ENCODE peak calls at places on chromosomes 1 and 21, in five cellular contexts. E is mesendoderm, A is H9, I is IMR-90, H is neuronal stem cell. Y is an unnamed sample.

GRCh38 chr1:53585116-53585515 is 125.9 kb downstream of the DMRTB1 start:
- DNase-seq in E (no peak), A (peak), I (peak), H (no peak), Y (no peak)

GRCh38 chr1:87586501-87586900 is 257.8 kb downstream of the LMO4 start:
- DNase-seq in E (no peak), A (no peak), I (no peak), H (no peak), Y (no peak)

GRCh38 chr1:214317300-214317699 is 36.3 kb downstream of the SMYD2 start:
- DNase-seq in E (peak), A (peak), I (no peak), H (no peak), Y (no peak)

GRCh38 chr1:34870395-34870794 is 10.8 kb upstream of the SMIM12 start:
- DNase-seq in E (no peak), A (no peak), I (no peak), H (no peak), Y (no peak)

GRCh38 chr1:18991585-18991984 is 35.1 kb upstream of the IFFO2 start:
- DNase-seq in E (no peak), A (no peak), I (no peak), H (no peak), Y (no peak)

GRCh38 chr1:230794431-230794830 is 47.2 kb downstream of the CAPN9 start:
- DNase-seq in E (no peak), A (no peak), I (no peak), H (no peak), Y (no peak)

GRCh38 chr21:45450741-45451740 is 46.1 kb downstream of the COL18A1 start:
- DNase-seq in E (no peak), A (no peak), I (no peak), H (no peak), Y (no peak)

GRCh38 chr1:154552036-154552435 is 6.4 kb downstream of the UBE2Q1 start:
- DNase-seq in E (no peak), A (no peak), I (no peak), H (no peak), Y (no peak)

GRCh38 chr1:66350001-66350547 is 183.9 kb upstream of the SGIP1 start:
- DNase-seq in E (peak), A (no peak), I (peak), H (no peak), Y (peak)

GRCh38 chr1:155179107-155180031 is 5.7 kb downstream of the TRIM46 start:
- DNase-seq in E (no peak), A (no peak), I (no peak), H (no peak), Y (no peak)

GRCh38 chr1:168135982-168136708 is 585 bp downstream of the GPR161 start:
- DNase-seq in E (peak), A (peak), I (peak), H (no peak), Y (no peak)

GRCh38 chr21:25578070-25578961 is 29.0 kb downstream of the MRPL39 start:
- DNase-seq in E (peak), A (no peak), I (peak), H (no peak), Y (no peak)

GRCh38 chr1:229254910-229255541 is 15.9 kb upstream of the RAB4A start:
- DNase-seq in E (peak), A (peak), I (no peak), H (no peak), Y (peak)

GRCh38 chr21:17371470-17371869 is 141.4 kb upstream of the CXADR start:
- DNase-seq in E (peak), A (no peak), I (peak), H (no peak), Y (no peak)

GRCh38 chr1:12552111-12552888 is 65.7 kb downstream of the DHRS3 start:
- DNase-seq in E (no peak), A (no peak), I (no peak), H (no peak), Y (no peak)

GRCh38 chr1:113542221-113542701 is 151.9 kb downstream of the MAGI3 start:
- DNase-seq in E (no peak), A (no peak), I (peak), H (no peak), Y (peak)

GRCh38 chr1:64980745-64981601 is 14.6 kb upstream of the JAK1 start:
- DNase-seq in E (no peak), A (no peak), I (peak), H (no peak), Y (no peak)

GRCh38 chr1:65109515-65109914 is 38.5 kb upstream of the AK4 start:
- DNase-seq in E (no peak), A (no peak), I (no peak), H (no peak), Y (no peak)

GRCh38 chr1:39342776-39343175 is 138.3 kb downstream of the MACF1 start:
- DNase-seq in E (no peak), A (no peak), I (no peak), H (no peak), Y (no peak)

GRCh38 chr1:7553042-7553690 is 217.9 kb upstream of the VAMP3 start:
- DNase-seq in E (peak), A (no peak), I (no peak), H (no peak), Y (no peak)

GRCh38 chr1:206142770-206143169 is 25.6 kb upstream of the AVPR1B start:
- DNase-seq in E (no peak), A (no peak), I (no peak), H (no peak), Y (no peak)

GRCh38 chr21:25039461-25040380 is 567.6 kb downstream of the MRPL39 start:
- DNase-seq in E (peak), A (no peak), I (peak), H (peak), Y (no peak)

GRCh38 chr1:248013229-248013710 is at the start of gene OR2L5:
- DNase-seq in E (no peak), A (no peak), I (no peak), H (no peak), Y (no peak)

GRCh38 chr1:196464545-196464944 is 143.7 kb downstream of the KCNT2 start:
- DNase-seq in E (no peak), A (no peak), I (peak), H (no peak), Y (no peak)

GRCh38 chr1:196455697-196456096 is 152.5 kb downstream of the KCNT2 start:
- DNase-seq in E (no peak), A (no peak), I (no peak), H (no peak), Y (no peak)

GRCh38 chr1:196454792-196455191 is 153.4 kb downstream of the KCNT2 start:
- DNase-seq in E (no peak), A (no peak), I (no peak), H (no peak), Y (no peak)

GRCh38 chr1:196462101-196462500 is 146.1 kb downstream of the KCNT2 start:
- DNase-seq in E (no peak), A (no peak), I (peak), H (no peak), Y (no peak)

DNA sequence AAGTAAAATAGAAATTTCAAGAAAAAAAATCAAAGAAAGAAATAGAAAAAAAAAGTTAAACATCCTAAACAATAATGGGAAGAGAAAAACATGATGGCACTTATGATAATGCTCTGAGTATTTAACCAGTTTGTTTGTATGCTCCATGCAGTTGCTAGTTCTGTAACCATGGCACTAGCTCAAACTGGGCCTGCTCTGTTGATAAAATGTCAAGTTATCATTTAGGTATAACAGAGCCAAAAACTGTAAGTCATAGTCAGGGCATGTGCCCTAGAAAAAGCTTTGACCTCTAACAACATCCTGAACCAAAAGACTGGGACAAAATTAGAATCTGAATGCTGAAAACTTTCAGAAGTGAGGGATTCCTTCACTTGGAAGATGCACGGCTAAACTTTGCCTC is 148.9 kb downstream of the KCNT2 start:
- DNase-seq in E (no peak), A (no peak), I (no peak), H (no peak), Y (no peak)
- H3K4ac ChIP-seq in E (no peak), A (no peak), I (no peak), H (no peak), Y (no peak)

GRCh38 chr1:43284065-43284464 is 1.3 kb downstream of the C1orf210 start:
- DNase-seq in E (no peak), A (no peak), I (no peak), H (no peak), Y (no peak)
- H3K27ac ChIP-seq in E (no peak), A (no peak), I (no peak), H (no peak), Y (no peak)

DNA sequence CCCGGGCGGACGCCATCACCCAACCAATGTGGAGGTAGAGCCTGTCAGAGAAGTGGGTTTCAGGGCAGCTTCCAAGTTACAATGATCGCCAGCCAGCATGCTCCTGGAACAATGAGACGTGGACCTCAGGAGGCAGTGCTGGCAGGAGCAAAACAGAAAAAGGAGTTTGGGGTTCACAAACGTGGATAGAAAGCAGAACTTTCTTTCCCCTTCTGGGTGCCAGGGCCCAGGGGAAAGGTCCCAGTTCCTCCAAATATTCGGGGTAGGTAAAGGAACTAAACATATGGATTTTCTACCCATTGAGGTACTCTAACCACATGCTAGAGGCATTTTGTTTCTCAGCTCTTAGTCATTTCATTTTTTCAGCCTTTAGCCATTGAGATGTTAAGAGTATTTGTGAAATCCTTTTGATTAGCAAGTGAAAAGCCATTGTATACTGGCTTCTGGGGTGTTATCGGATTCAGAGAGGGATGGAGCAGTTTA is 488.4 kb upstream of the ADGRL2 start:
- DNase-seq in E (peak), A (peak), I (no peak), H (no peak), Y (no peak)
- H4K8ac ChIP-seq in E (no peak), A (no peak), I (no peak), H (no peak), Y (no peak)

GRCh38 chr1:108817016-108817415 is 39.9 kb downstream of the AKNAD1 start:
- DNase-seq in E (no peak), A (no peak), I (peak), H (no peak), Y (no peak)
- H3K4ac ChIP-seq in E (no peak), A (no peak), I (peak), H (no peak), Y (no peak)

GRCh38 chr1:31671556-31672201 is 27.0 kb upstream of the PEF1 start:
- DNase-seq in E (no peak), A (no peak), I (peak), H (no peak), Y (no peak)
- H3K27ac ChIP-seq in E (no peak), A (no peak), I (no peak), H (no peak), Y (no peak)

GRCh38 chr1:10668241-10668761 is 128.1 kb downstream of the CASZ1 start:
- DNase-seq in E (no peak), A (no peak), I (no peak), H (no peak), Y (no peak)
- H4K8ac ChIP-seq in E (no peak), A (no peak), I (no peak), H (no peak), Y (no peak)

Y was measured in trophoblast cell.